ENCODE peak calls at places on chromosomes 16 and 17, in eight cellular contexts. F, L, Z, E, W, H, D and Q are unnamed samples.
A peak's percentile ranks its signal among the peaks of the same experiment; 100 is the strongest.

GRCh38 chr16:66849543-66849942 is 5.3 kb downstream of the CA7 start:
- DNase-seq in F (no peak), L (no peak), Z (no peak), E (no peak), W (no peak), H (no peak), D (no peak), Q (no peak)

GRCh38 chr17:15194859-15195277 is 70.3 kb downstream of the PMP22 start:
- DNase-seq in F (no peak), L (no peak), Z (no peak), E (no peak), W (no peak), H (peak; percentile 10), D (no peak), Q (no peak)

GRCh38 chr16:9159839-9160550 is 68.6 kb downstream of the HAPSTR1 start:
- DNase-seq in F (peak; percentile 63), L (peak; percentile 74), Z (peak; percentile 63), E (peak; percentile 16), W (peak; percentile 27), H (peak; percentile 71), D (peak; percentile 40), Q (no peak)

GRCh38 chr16:81885976-81886586 is 107.0 kb downstream of the PLCG2 start:
- DNase-seq in F (peak; percentile 66), L (peak; percentile 64), Z (no peak), E (no peak), W (no peak), H (peak; percentile 68), D (no peak), Q (no peak)

GRCh38 chr17:79843475-79843916 is 4.3 kb upstream of the CBX4 start:
- DNase-seq in F (no peak), L (no peak), Z (no peak), E (no peak), W (no peak), H (no peak), D (no peak), Q (no peak)

GRCh38 chr17:80455328-80455710 is 21.1 kb downstream of the NPTX1 start:
- DNase-seq in F (peak; percentile 87), L (peak; percentile 54), Z (no peak), E (peak; percentile 62), W (peak; percentile 24), H (peak; percentile 55), D (no peak), Q (no peak)

GRCh38 chr16:22381392-22381791 is 7.0 kb upstream of the CDR2 start:
- DNase-seq in F (no peak), L (no peak), Z (no peak), E (no peak), W (no peak), H (no peak), D (no peak), Q (no peak)

GRCh38 chr17:78664476-78665384 is 87.5 kb upstream of the DNAH17 start:
- DNase-seq in F (no peak), L (peak; percentile 17), Z (no peak), E (no peak), W (no peak), H (no peak), D (no peak), Q (no peak)

GRCh38 chr16:77963185-77964044 is 58.9 kb upstream of the CLEC3A start:
- DNase-seq in F (peak; percentile 45), L (no peak), Z (no peak), E (no peak), W (no peak), H (no peak), D (no peak), Q (no peak)

GRCh38 chr17:57338257-57338919 is 82.1 kb downstream of the MSI2 start:
- DNase-seq in F (peak; percentile 66), L (no peak), Z (no peak), E (no peak), W (no peak), H (no peak), D (no peak), Q (no peak)

GRCh38 chr17:80175411-80175810 is 5.6 kb downstream of the CARD14 start:
- DNase-seq in F (peak; percentile 12), L (no peak), Z (peak; percentile 72), E (no peak), W (no peak), H (peak; percentile 26), D (no peak), Q (no peak)

GRCh38 chr17:36755586-36755985 is 154.2 kb downstream of the MRM1 start:
- DNase-seq in F (peak; percentile 62), L (peak; percentile 46), Z (no peak), E (no peak), W (no peak), H (peak; percentile 17), D (no peak), Q (no peak)

GRCh38 chr17:75767881-75768280 is 2.9 kb upstream of the GALK1 start:
- DNase-seq in F (no peak), L (no peak), Z (no peak), E (no peak), W (no peak), H (no peak), D (no peak), Q (no peak)

GRCh38 chr17:19752216-19753048 is 4.3 kb upstream of the ALDH3A1 start:
- DNase-seq in F (no peak), L (peak; percentile 63), Z (no peak), E (no peak), W (no peak), H (no peak), D (no peak), Q (no peak)

GRCh38 chr16:82364690-82365089 is 194.7 kb upstream of the MPHOSPH6 start:
- DNase-seq in F (no peak), L (no peak), Z (no peak), E (no peak), W (no peak), H (no peak), D (no peak), Q (no peak)

GRCh38 chr16:46607529-46607928 is 13.7 kb downstream of the SHCBP1 start:
- DNase-seq in F (no peak), L (peak; percentile 57), Z (no peak), E (no peak), W (peak; percentile 40), H (peak; percentile 47), D (no peak), Q (peak; percentile 45)

GRCh38 chr16:56855936-56856335 is 9.1 kb upstream of the SLC12A3 start:
- DNase-seq in F (no peak), L (no peak), Z (no peak), E (no peak), W (no peak), H (no peak), D (no peak), Q (no peak)

GRCh38 chr16:48025359-48025758 is 130.4 kb downstream of the ABCC12 start:
- DNase-seq in F (no peak), L (no peak), Z (no peak), E (no peak), W (no peak), H (no peak), D (no peak), Q (no peak)

GRCh38 chr17:57011482-57012015 is 33.6 kb downstream of the SCPEP1 start:
- DNase-seq in F (no peak), L (no peak), Z (no peak), E (no peak), W (no peak), H (no peak), D (no peak), Q (no peak)

GRCh38 chr16:2836646-2837508 is 6.8 kb downstream of the ZG16B start:
- DNase-seq in F (no peak), L (no peak), Z (no peak), E (no peak), W (no peak), H (no peak), D (no peak), Q (no peak)